ENCODE peak calls at places on chromosomes 3 and 15, in nine cellular contexts. U, K, G, M, V, E, Y, A and F are unnamed samples.

GRCh38 chr3:45716790-45717336 is 27.7 kb downstream of the SACM1L start:
- DNase-seq in K (no peak), E (no peak), G (no peak), V (peak), U (no peak), M (no peak), A (no peak), Y (peak), F (no peak)

GRCh38 chr3:13228584-13228983 is 155.4 kb upstream of the IQSEC1 start:
- DNase-seq in M (no peak), A (no peak), G (no peak), U (no peak), V (no peak), Y (no peak), K (no peak), E (no peak), F (no peak)

GRCh38 chr3:140186421-140186920 is 251.5 kb downstream of the CLSTN2 start:
- DNase-seq in U (no peak), M (peak), Y (peak), G (no peak), V (peak), K (no peak), E (peak), A (no peak), F (no peak)

GRCh38 chr15:52652984-52653383 is 26.2 kb downstream of the ATOSA start:
- DNase-seq in K (no peak), E (peak), G (no peak), U (no peak), A (no peak), Y (peak), V (peak), M (peak), F (no peak)

GRCh38 chr3:103410231-103410630 is 975.4 kb downstream of the ZPLD1 start:
- DNase-seq in A (no peak), G (no peak), K (no peak), Y (no peak), E (no peak), U (peak), V (no peak), M (no peak), F (no peak)

GRCh38 chr3:66809579-66809958 is 188.5 kb upstream of the KBTBD8 start:
- DNase-seq in G (no peak), U (no peak), V (no peak), A (no peak), E (no peak), M (peak), K (no peak), Y (no peak), F (no peak)

GRCh38 chr15:77144028-77144427 is 73.1 kb upstream of the TSPAN3 start:
- DNase-seq in A (peak), V (peak), M (no peak), U (no peak), E (peak), Y (peak), K (no peak), G (no peak), F (no peak)

GRCh38 chr15:38069001-38069400 is 134.6 kb downstream of the TMCO5A start:
- DNase-seq in Y (peak), M (peak), G (no peak), E (peak), K (peak), A (peak), U (peak), V (peak), F (no peak)